ENCODE peak calls at places on chromosome 18, in ten cellular contexts. One of them, this sample, is unnamed.

GRCh38 chr18:58758606-58759005 is 87.3 kb downstream of the MALT1 start:
- DNase-seq in sigmoid colon: no peak
- DNase-seq in OCI-LY7: no peak
- DNase-seq in CD8-positive, alpha-beta T cell: no peak
- DNase-seq in HFF-Myc: no peak
- DNase-seq in fibroblast of the aortic adventitia: no peak
- DNase-seq in RWPE1: no peak
- DNase-seq in testis: no peak
- DNase-seq in upper lobe of left lung: no peak
- DNase-seq in ovary: no peak
- DNase-seq in this sample: no peak

GRCh38 chr18:11179959-11180519 is 30.7 kb upstream of the PIEZO2 start:
- DNase-seq in HFF-Myc: no peak
- DNase-seq in fibroblast of the aortic adventitia: no peak
- DNase-seq in testis: no peak
- DNase-seq in upper lobe of left lung: no peak
- DNase-seq in ovary: no peak
- DNase-seq in RWPE1: no peak
- DNase-seq in OCI-LY7: no peak
- DNase-seq in sigmoid colon: no peak
- DNase-seq in CD8-positive, alpha-beta T cell: no peak
- DNase-seq in this sample: no peak

GRCh38 chr18:30763913-30764350 is 278.6 kb downstream of the DSC3 start:
- DNase-seq in CD8-positive, alpha-beta T cell: no peak
- DNase-seq in RWPE1: no peak
- DNase-seq in OCI-LY7: no peak
- DNase-seq in sigmoid colon: no peak
- DNase-seq in upper lobe of left lung: no peak
- DNase-seq in fibroblast of the aortic adventitia: no peak
- DNase-seq in HFF-Myc: no peak
- DNase-seq in testis: no peak
- DNase-seq in ovary: no peak
- DNase-seq in this sample: no peak

GRCh38 chr18:79522451-79523220 is 126.9 kb downstream of the NFATC1 start:
- DNase-seq in RWPE1: no peak
- DNase-seq in upper lobe of left lung: no peak
- DNase-seq in HFF-Myc: no peak
- DNase-seq in ovary: peak; percentile 15
- DNase-seq in fibroblast of the aortic adventitia: no peak
- DNase-seq in testis: peak; percentile 13
- DNase-seq in CD8-positive, alpha-beta T cell: no peak
- DNase-seq in sigmoid colon: peak; percentile 64
- DNase-seq in OCI-LY7: peak; percentile 58
- DNase-seq in this sample: no peak

GRCh38 chr18:74803769-74804168 is 206.1 kb downstream of the ZNF407 start:
- DNase-seq in ovary: no peak
- DNase-seq in upper lobe of left lung: no peak
- DNase-seq in RWPE1: no peak
- DNase-seq in fibroblast of the aortic adventitia: peak; percentile 81
- DNase-seq in HFF-Myc: no peak
- DNase-seq in sigmoid colon: no peak
- DNase-seq in OCI-LY7: no peak
- DNase-seq in CD8-positive, alpha-beta T cell: no peak
- DNase-seq in testis: peak; percentile 33
- DNase-seq in this sample: no peak

GRCh38 chr18:379665-380356 is 112.0 kb upstream of the THOC1 start:
- DNase-seq in fibroblast of the aortic adventitia: no peak
- DNase-seq in testis: peak; percentile 23
- DNase-seq in sigmoid colon: peak; percentile 80
- DNase-seq in CD8-positive, alpha-beta T cell: no peak
- DNase-seq in OCI-LY7: no peak
- DNase-seq in RWPE1: no peak
- DNase-seq in HFF-Myc: no peak
- DNase-seq in ovary: no peak
- DNase-seq in upper lobe of left lung: no peak
- DNase-seq in this sample: no peak

GRCh38 chr18:50090370-50091312 is 104.3 kb downstream of the MYO5B start:
- DNase-seq in ovary: no peak
- DNase-seq in CD8-positive, alpha-beta T cell: no peak
- DNase-seq in RWPE1: no peak
- DNase-seq in fibroblast of the aortic adventitia: no peak
- DNase-seq in OCI-LY7: no peak
- DNase-seq in upper lobe of left lung: no peak
- DNase-seq in sigmoid colon: no peak
- DNase-seq in testis: no peak
- DNase-seq in HFF-Myc: no peak
- DNase-seq in this sample: no peak

GRCh38 chr18:56984731-56985130 is 162.2 kb upstream of the BOD1L2 start:
- DNase-seq in RWPE1: no peak
- DNase-seq in HFF-Myc: no peak
- DNase-seq in ovary: no peak
- DNase-seq in OCI-LY7: no peak
- DNase-seq in CD8-positive, alpha-beta T cell: no peak
- DNase-seq in fibroblast of the aortic adventitia: no peak
- DNase-seq in sigmoid colon: no peak
- DNase-seq in upper lobe of left lung: no peak
- DNase-seq in testis: no peak
- DNase-seq in this sample: no peak

GRCh38 chr18:47250415-47251046 is 929 bp downstream of the SKOR2 start:
- DNase-seq in upper lobe of left lung: peak; percentile 57
- DNase-seq in sigmoid colon: no peak
- DNase-seq in HFF-Myc: no peak
- DNase-seq in testis: no peak
- DNase-seq in fibroblast of the aortic adventitia: no peak
- DNase-seq in RWPE1: no peak
- DNase-seq in ovary: no peak
- DNase-seq in OCI-LY7: no peak
- DNase-seq in CD8-positive, alpha-beta T cell: no peak
- DNase-seq in this sample: no peak

GRCh38 chr18:64234336-64234735 is 85.4 kb upstream of the LINC00305 start:
- DNase-seq in RWPE1: no peak
- DNase-seq in CD8-positive, alpha-beta T cell: no peak
- DNase-seq in sigmoid colon: no peak
- DNase-seq in upper lobe of left lung: no peak
- DNase-seq in testis: no peak
- DNase-seq in ovary: no peak
- DNase-seq in HFF-Myc: no peak
- DNase-seq in OCI-LY7: no peak
- DNase-seq in fibroblast of the aortic adventitia: no peak
- DNase-seq in this sample: no peak

GRCh38 chr18:13375302-13376255 is 157.0 kb downstream of the LDLRAD4 start:
- DNase-seq in CD8-positive, alpha-beta T cell: no peak
- DNase-seq in HFF-Myc: peak; percentile 54
- DNase-seq in ovary: peak; percentile 72
- DNase-seq in RWPE1: peak; percentile 90
- DNase-seq in sigmoid colon: peak; percentile 89
- DNase-seq in fibroblast of the aortic adventitia: peak; percentile 86
- DNase-seq in testis: peak; percentile 33
- DNase-seq in upper lobe of left lung: no peak
- DNase-seq in OCI-LY7: no peak
- DNase-seq in this sample: peak; percentile 75

GRCh38 chr18:60466671-60467070 is 94.1 kb upstream of the MC4R start:
- DNase-seq in upper lobe of left lung: no peak
- DNase-seq in CD8-positive, alpha-beta T cell: no peak
- DNase-seq in fibroblast of the aortic adventitia: peak; percentile 49
- DNase-seq in sigmoid colon: no peak
- DNase-seq in ovary: no peak
- DNase-seq in RWPE1: no peak
- DNase-seq in OCI-LY7: no peak
- DNase-seq in HFF-Myc: no peak
- DNase-seq in testis: no peak
- DNase-seq in this sample: no peak

GRCh38 chr18:24937624-24938285 is 414.2 kb downstream of the ZNF521 start:
- DNase-seq in HFF-Myc: no peak
- DNase-seq in CD8-positive, alpha-beta T cell: no peak
- DNase-seq in RWPE1: no peak
- DNase-seq in fibroblast of the aortic adventitia: no peak
- DNase-seq in OCI-LY7: no peak
- DNase-seq in upper lobe of left lung: no peak
- DNase-seq in sigmoid colon: no peak
- DNase-seq in testis: no peak
- DNase-seq in ovary: no peak
- DNase-seq in this sample: no peak

GRCh38 chr18:48488388-48488850 is 50.4 kb upstream of the CTIF start:
- DNase-seq in sigmoid colon: no peak
- DNase-seq in HFF-Myc: peak; percentile 79
- DNase-seq in testis: peak; percentile 89
- DNase-seq in RWPE1: peak; percentile 73
- DNase-seq in OCI-LY7: no peak
- DNase-seq in CD8-positive, alpha-beta T cell: no peak
- DNase-seq in upper lobe of left lung: no peak
- DNase-seq in ovary: peak; percentile 75
- DNase-seq in fibroblast of the aortic adventitia: peak; percentile 98
- DNase-seq in this sample: peak; percentile 90

GRCh38 chr18:62877448-62878221 is 162.3 kb downstream of the PHLPP1 start:
- DNase-seq in testis: no peak
- DNase-seq in upper lobe of left lung: no peak
- DNase-seq in ovary: no peak
- DNase-seq in CD8-positive, alpha-beta T cell: no peak
- DNase-seq in fibroblast of the aortic adventitia: peak; percentile 93
- DNase-seq in HFF-Myc: peak; percentile 54
- DNase-seq in sigmoid colon: no peak
- DNase-seq in OCI-LY7: no peak
- DNase-seq in RWPE1: peak; percentile 4
- DNase-seq in this sample: no peak
- TF ChIP-seq CTCF in testis: no peak
- TF ChIP-seq CTCF in upper lobe of left lung: no peak
- TF ChIP-seq CTCF in ovary: no peak
- TF ChIP-seq CTCF in CD8-positive, alpha-beta T cell: no peak
- TF ChIP-seq CTCF in fibroblast of the aortic adventitia: peak; percentile 34
- TF ChIP-seq CTCF in HFF-Myc: no peak
- TF ChIP-seq CTCF in sigmoid colon: no peak
- TF ChIP-seq CTCF in OCI-LY7: no peak
- TF ChIP-seq CTCF in RWPE1: no peak
- TF ChIP-seq CTCF in this sample: no peak

GRCh38 chr18:69784840-69785239 is 162.8 kb downstream of the CD226 start:
- DNase-seq in testis: no peak
- DNase-seq in fibroblast of the aortic adventitia: no peak
- DNase-seq in sigmoid colon: no peak
- DNase-seq in CD8-positive, alpha-beta T cell: no peak
- DNase-seq in HFF-Myc: no peak
- DNase-seq in ovary: no peak
- DNase-seq in upper lobe of left lung: no peak
- DNase-seq in OCI-LY7: no peak
- DNase-seq in RWPE1: no peak
- DNase-seq in this sample: no peak
- TF ChIP-seq CTCF in testis: no peak
- TF ChIP-seq CTCF in fibroblast of the aortic adventitia: no peak
- TF ChIP-seq CTCF in sigmoid colon: no peak
- TF ChIP-seq CTCF in CD8-positive, alpha-beta T cell: no peak
- TF ChIP-seq CTCF in HFF-Myc: no peak
- TF ChIP-seq CTCF in ovary: no peak
- TF ChIP-seq CTCF in upper lobe of left lung: no peak
- TF ChIP-seq CTCF in OCI-LY7: no peak
- TF ChIP-seq CTCF in RWPE1: no peak
- TF ChIP-seq CTCF in this sample: no peak

DNA sequence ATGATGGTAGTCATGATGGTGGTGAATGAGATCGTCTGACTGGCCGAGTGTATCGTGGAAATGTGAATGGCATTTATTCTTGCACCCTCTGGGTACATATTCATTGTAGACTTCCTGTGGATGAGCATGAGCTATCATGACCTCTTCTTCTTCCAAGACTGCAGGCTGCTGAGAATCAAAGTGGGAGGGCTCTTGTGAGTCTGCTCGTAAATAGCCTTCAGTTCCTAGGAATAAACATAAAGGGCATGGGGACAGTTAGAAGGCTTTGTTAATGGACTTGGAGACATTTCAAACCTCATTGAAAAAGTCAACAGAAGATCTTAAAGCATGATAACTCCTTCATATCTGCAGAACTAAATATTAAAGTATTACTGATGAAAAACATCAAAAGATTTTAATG is 14.9 kb downstream of the SLC39A6 start:
- DNase-seq in HFF-Myc: no peak
- DNase-seq in RWPE1: no peak
- DNase-seq in testis: no peak
- DNase-seq in CD8-positive, alpha-beta T cell: no peak
- DNase-seq in ovary: no peak
- DNase-seq in OCI-LY7: no peak
- DNase-seq in sigmoid colon: no peak
- DNase-seq in upper lobe of left lung: no peak
- DNase-seq in fibroblast of the aortic adventitia: no peak
- DNase-seq in this sample: no peak
- TF ChIP-seq CTCF in HFF-Myc: no peak
- TF ChIP-seq CTCF in RWPE1: no peak
- TF ChIP-seq CTCF in testis: no peak
- TF ChIP-seq CTCF in CD8-positive, alpha-beta T cell: no peak
- TF ChIP-seq CTCF in ovary: no peak
- TF ChIP-seq CTCF in OCI-LY7: no peak
- TF ChIP-seq CTCF in sigmoid colon: no peak
- TF ChIP-seq CTCF in upper lobe of left lung: no peak
- TF ChIP-seq CTCF in fibroblast of the aortic adventitia: no peak
- TF ChIP-seq CTCF in this sample: no peak

DNA sequence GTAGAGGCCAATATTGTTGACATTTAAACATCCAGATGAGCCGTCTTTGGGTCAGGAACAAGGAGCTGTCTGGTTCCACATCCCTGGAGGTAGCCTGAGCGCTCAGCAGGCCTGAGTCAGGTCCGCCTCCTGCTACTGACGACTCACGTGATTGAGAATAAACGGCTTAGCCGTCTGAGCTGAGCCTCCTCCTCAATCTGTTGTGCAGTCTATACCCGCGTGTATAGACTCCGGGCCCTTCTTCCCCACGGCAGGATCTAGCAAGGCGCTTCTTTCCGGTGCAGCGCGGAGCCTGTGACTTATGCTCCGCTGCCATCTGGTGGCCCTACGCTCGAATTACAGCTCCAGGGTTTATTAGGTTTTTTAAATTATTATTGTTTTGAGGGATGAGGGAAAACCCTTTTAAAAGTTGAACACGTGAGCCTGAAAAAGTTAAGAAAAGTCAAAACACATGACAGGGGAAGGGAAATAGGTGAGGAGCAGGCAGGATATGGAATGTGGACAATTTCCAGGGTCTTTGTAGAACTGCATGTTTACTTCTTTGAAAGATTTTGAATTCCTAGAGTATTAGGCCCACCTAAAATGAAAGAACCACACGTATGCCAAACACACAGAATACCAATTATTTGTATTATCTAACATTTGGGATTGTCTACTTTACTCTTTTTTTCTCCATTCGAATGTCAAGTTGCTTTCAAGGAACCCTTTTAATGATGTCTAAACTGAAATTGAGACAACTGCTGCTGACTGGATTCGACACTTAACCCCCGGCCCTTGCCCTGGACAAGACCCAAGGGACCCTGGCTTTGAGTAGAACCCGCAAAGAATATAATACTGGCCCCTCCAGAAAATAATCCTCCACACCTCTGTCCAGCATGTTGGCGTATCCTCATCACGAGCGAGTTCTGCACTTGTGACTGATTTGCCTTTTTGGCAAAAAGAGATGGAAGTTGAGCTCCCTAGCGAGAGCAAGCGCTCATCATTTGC is 112.4 kb upstream of the ZNF236 start:
- DNase-seq in sigmoid colon: peak; percentile 87
- DNase-seq in upper lobe of left lung: no peak
- DNase-seq in CD8-positive, alpha-beta T cell: peak; percentile 33
- DNase-seq in testis: peak; percentile 88
- DNase-seq in ovary: peak; percentile 79
- DNase-seq in OCI-LY7: peak; percentile 56
- DNase-seq in HFF-Myc: peak; percentile 44
- DNase-seq in fibroblast of the aortic adventitia: peak; percentile 79
- DNase-seq in RWPE1: peak; percentile 49
- DNase-seq in this sample: no peak
- TF ChIP-seq CTCF in sigmoid colon: peak; percentile 91
- TF ChIP-seq CTCF in upper lobe of left lung: peak; percentile 89
- TF ChIP-seq CTCF in CD8-positive, alpha-beta T cell: peak; percentile 99
- TF ChIP-seq CTCF in testis: peak; percentile 86
- TF ChIP-seq CTCF in ovary: peak; percentile 92
- TF ChIP-seq CTCF in OCI-LY7: peak; percentile 79
- TF ChIP-seq CTCF in HFF-Myc: peak; percentile 82
- TF ChIP-seq CTCF in fibroblast of the aortic adventitia: peak; percentile 87
- TF ChIP-seq CTCF in RWPE1: peak; percentile 97
- TF ChIP-seq CTCF in this sample: peak; percentile 80